ENCODE peak calls at places on chromosomes 7 and 10, in six cellular contexts. N, Z, S, A, K and L are unnamed samples.

GRCh38 chr7:105388373-105389089 is at the start of gene SRPK2:
- DNase-seq in N (peak; percentile 79), Z (peak; percentile 72), S (peak; percentile 84), A (peak; percentile 87), K (peak; percentile 58), L (peak; percentile 79)

GRCh38 chr10:130017631-130018022 is 53.6 kb upstream of the EBF3 start:
- DNase-seq in N (no peak), Z (no peak), S (peak; percentile 18), A (no peak), K (no peak), L (no peak)

GRCh38 chr10:101130984-101131961 is at the start of gene TLX1:
- DNase-seq in N (no peak), Z (peak; percentile 42), S (peak; percentile 66), A (peak; percentile 66), K (no peak), L (no peak)

GRCh38 chr10:28559661-28560060 is 26.7 kb downstream of the WAC start:
- DNase-seq in N (no peak), Z (no peak), S (no peak), A (no peak), K (no peak), L (peak; percentile 75)

GRCh38 chr10:48935141-48935540 is 4.5 kb downstream of the LRRC18 start:
- DNase-seq in N (no peak), Z (no peak), S (no peak), A (no peak), K (no peak), L (no peak)

GRCh38 chr7:518630-519428 is 817 bp downstream of the PDGFA start:
- DNase-seq in N (peak; percentile 45), Z (peak; percentile 70), S (peak; percentile 88), A (peak; percentile 84), K (peak; percentile 79), L (no peak)

GRCh38 chr7:69430502-69431145 is 167.7 kb upstream of the AUTS2 start:
- DNase-seq in N (no peak), Z (peak; percentile 66), S (no peak), A (no peak), K (no peak), L (no peak)

GRCh38 chr10:131346456-131346855 is 34.9 kb upstream of the TCERG1L start:
- DNase-seq in N (no peak), Z (no peak), S (no peak), A (no peak), K (no peak), L (no peak)

GRCh38 chr10:131554821-131555220 is 243.3 kb upstream of the TCERG1L start:
- DNase-seq in N (no peak), Z (no peak), S (no peak), A (no peak), K (no peak), L (no peak)

GRCh38 chr7:6530626-6531491 is 20.4 kb downstream of the GRID2IP start:
- DNase-seq in N (peak; percentile 47), Z (peak; percentile 11), S (no peak), A (no peak), K (no peak), L (no peak)

GRCh38 chr7:35676211-35676610 is 18.7 kb downstream of the HERPUD2 start:
- DNase-seq in N (no peak), Z (no peak), S (no peak), A (no peak), K (no peak), L (no peak)

GRCh38 chr7:20561466-20561865 is 54.0 kb upstream of the ABCB5 start:
- DNase-seq in N (no peak), Z (no peak), S (no peak), A (no peak), K (no peak), L (no peak)

GRCh38 chr7:149161241-149161848 is 14.1 kb downstream of the ZNF398 start:
- DNase-seq in N (no peak), Z (no peak), S (no peak), A (no peak), K (no peak), L (no peak)

GRCh38 chr7:27110977-27111752 is 8.7 kb upstream of the HOXA2 start:
- DNase-seq in N (no peak), Z (no peak), S (no peak), A (no peak), K (no peak), L (no peak)

GRCh38 chr7:28958235-28958945 is at the start of gene TRIL:
- DNase-seq in N (no peak), Z (no peak), S (no peak), A (peak; percentile 51), K (peak; percentile 70), L (peak; percentile 77)

GRCh38 chr10:80153460-80153859 is 20.9 kb downstream of the PLAC9 start:
- DNase-seq in N (no peak), Z (no peak), S (no peak), A (no peak), K (no peak), L (no peak)

GRCh38 chr7:133570321-133570720 is 317.4 kb downstream of the EXOC4 start:
- DNase-seq in N (no peak), Z (no peak), S (no peak), A (no peak), K (no peak), L (no peak)

GRCh38 chr7:87083865-87084519 is 24.5 kb upstream of the ELAPOR2 start:
- DNase-seq in N (no peak), Z (no peak), S (no peak), A (no peak), K (no peak), L (no peak)

GRCh38 chr10:78215645-78216044 is 182.0 kb downstream of the RPS24 start:
- DNase-seq in N (peak; percentile 5), Z (no peak), S (no peak), A (peak; percentile 46), K (peak; percentile 46), L (no peak)

GRCh38 chr7:2405601-2406345 is 2.4 kb downstream of the CHST12 start:
- DNase-seq in N (peak; percentile 65), Z (no peak), S (no peak), A (no peak), K (no peak), L (no peak)

GRCh38 chr7:104415700-104416099 is 87.3 kb downstream of the LHFPL3 start:
- DNase-seq in N (no peak), Z (no peak), S (no peak), A (no peak), K (no peak), L (no peak)

GRCh38 chr10:13526952-13527863 is 1.6 kb downstream of the BEND7 start:
- DNase-seq in N (no peak), Z (no peak), S (no peak), A (no peak), K (no peak), L (no peak)

GRCh38 chr7:33754933-33755928 is 150.1 kb upstream of the BMPER start:
- DNase-seq in N (no peak), Z (peak; percentile 63), S (no peak), A (no peak), K (no peak), L (no peak)

GRCh38 chr7:121599887-121600286 is 203.8 kb upstream of the FAM3C start:
- DNase-seq in N (no peak), Z (no peak), S (no peak), A (no peak), K (no peak), L (no peak)

GRCh38 chr7:111256391-111256790 is 165.5 kb downstream of the LRRN3 start:
- DNase-seq in N (no peak), Z (no peak), S (no peak), A (no peak), K (no peak), L (no peak)

GRCh38 chr7:80243425-80243824 is 108.8 kb downstream of the GNAI1 start:
- DNase-seq in N (no peak), Z (no peak), S (no peak), A (no peak), K (no peak), L (no peak)

GRCh38 chr10:7122561-7122960 is 288.3 kb downstream of the SFMBT2 start:
- DNase-seq in N (no peak), Z (no peak), S (no peak), A (no peak), K (no peak), L (no peak)

GRCh38 chr10:53253221-53253620 is 480.6 kb upstream of the MBL2 start:
- DNase-seq in N (no peak), Z (no peak), S (no peak), A (no peak), K (no peak), L (no peak)

GRCh38 chr10:17026686-17027485 is 102.7 kb downstream of the CUBN start:
- DNase-seq in N (peak; percentile 80), Z (no peak), S (no peak), A (no peak), K (no peak), L (no peak)

GRCh38 chr10:11448545-11449244 is 162.8 kb downstream of the USP6NL start:
- DNase-seq in N (no peak), Z (no peak), S (no peak), A (no peak), K (no peak), L (no peak)

GRCh38 chr10:8049874-8050560 is 4.5 kb upstream of the GATA3 start:
- DNase-seq in N (no peak), Z (no peak), S (no peak), A (no peak), K (no peak), L (peak; percentile 58)